ENCODE peak calls at places on chromosome 15, in seven cellular contexts. S is IMR-90, K is pancreas, U is Caco-2, R is astrocyte of the spinal cord, E is PC-3, H is suprapubic skin. W is an unnamed sample.

GRCh38 chr15:90637693-90638092 is 79.5 kb upstream of the BLM start:
- DNase-seq in E (no peak), K (no peak), S (no peak), R (no peak), U (no peak), H (no peak), W (no peak)

GRCh38 chr15:86163771-86164170 is 84.1 kb downstream of the AGBL1 start:
- DNase-seq in K (no peak), H (no peak), R (no peak), U (no peak), E (no peak), S (no peak), W (no peak)

GRCh38 chr15:28098766-28099554 is at the start of gene OCA2:
- DNase-seq in U (peak), H (peak), E (peak), K (peak), R (peak), S (peak), W (no peak)

GRCh38 chr15:44193651-44194396 is 1.2 kb downstream of the FRMD5 start:
- DNase-seq in U (no peak), S (peak), H (no peak), K (peak), E (peak), R (peak), W (peak)

GRCh38 chr15:101089579-101090459 is 162.0 kb downstream of the CHSY1 start:
- DNase-seq in R (peak), U (no peak), K (no peak), E (no peak), S (no peak), H (no peak), W (no peak)

GRCh38 chr15:82572311-82572710 is 32.1 kb upstream of the RPS17 start:
- DNase-seq in R (no peak), E (no peak), H (no peak), U (no peak), K (no peak), S (peak), W (no peak)

GRCh38 chr15:62163847-62164499 is 1.1 kb downstream of the C2CD4B start:
- DNase-seq in K (peak), H (no peak), S (no peak), U (no peak), E (no peak), R (no peak), W (no peak)

GRCh38 chr15:43516185-43516584 is 1.2 kb upstream of the MAP1A start:
- DNase-seq in S (no peak), U (no peak), R (no peak), K (no peak), E (no peak), H (no peak), W (no peak)

GRCh38 chr15:69164807-69165636 is 4.6 kb downstream of the GLCE start:
- DNase-seq in S (peak), H (no peak), E (peak), U (no peak), R (peak), K (no peak), W (peak)

GRCh38 chr15:78752492-78753358 is 58.5 kb downstream of the ADAMTS7 start:
- DNase-seq in K (no peak), R (no peak), U (peak), E (no peak), H (no peak), S (no peak), W (no peak)

GRCh38 chr15:41982133-41982930 is 10.0 kb upstream of the EHD4 start:
- DNase-seq in K (no peak), E (no peak), H (peak), S (peak), U (no peak), R (no peak), W (no peak)

GRCh38 chr15:23447107-23447500 is at the start of gene GOLGA6L2:
- DNase-seq in U (peak), H (no peak), S (no peak), K (no peak), R (no peak), E (peak), W (no peak)

GRCh38 chr15:78715930-78716329 is 74.9 kb upstream of the CHRNB4 start:
- DNase-seq in S (peak), E (peak), R (peak), K (no peak), U (no peak), H (no peak), W (peak)

GRCh38 chr15:95196176-95196915 is 965.0 kb downstream of the MCTP2 start:
- DNase-seq in E (peak), S (no peak), K (no peak), U (no peak), H (no peak), R (no peak), W (no peak)

GRCh38 chr15:89325039-89325803 is 9.4 kb downstream of the POLG start:
- DNase-seq in S (no peak), K (peak), H (no peak), E (no peak), R (no peak), U (no peak), W (no peak)

GRCh38 chr15:89323825-89324224 is 10.8 kb downstream of the POLG start:
- DNase-seq in H (no peak), S (no peak), K (no peak), U (no peak), E (no peak), R (no peak), W (no peak)

GRCh38 chr15:89320200-89320599 is 14.4 kb downstream of the POLG start:
- DNase-seq in R (no peak), K (no peak), U (no peak), H (no peak), E (no peak), S (no peak), W (no peak)

GRCh38 chr15:89322822-89323221 is 11.8 kb downstream of the POLG start:
- DNase-seq in E (no peak), S (no peak), H (no peak), U (no peak), K (no peak), R (no peak), W (no peak)

GRCh38 chr15:89321521-89322410 is 12.9 kb downstream of the POLG start:
- DNase-seq in S (no peak), H (no peak), U (no peak), R (no peak), K (no peak), E (no peak), W (no peak)
- TF ChIP-seq CTCF in S (no peak), H (no peak), U (no peak), R (no peak), K (no peak), E (peak), W (peak)

DNA sequence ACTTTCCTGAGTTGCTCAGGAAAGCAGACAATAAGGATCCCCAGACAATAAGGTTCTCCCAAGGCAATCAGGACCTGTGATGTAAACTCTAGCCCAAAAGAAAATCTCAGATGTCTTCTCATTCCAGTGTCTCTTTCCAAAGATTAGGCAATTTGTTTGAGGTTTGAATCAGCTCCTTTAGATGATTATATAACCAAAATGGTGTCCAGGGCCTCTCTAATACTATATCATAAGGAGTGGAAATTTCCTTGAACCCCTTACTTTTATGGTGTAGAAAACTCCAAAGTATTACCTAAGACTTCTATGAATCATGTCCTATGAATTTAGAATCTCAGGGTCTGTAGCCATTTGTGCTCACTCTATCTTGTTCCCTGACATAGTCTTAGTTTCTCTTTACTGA is 65.9 kb downstream of the GPR176 start:
- DNase-seq in H (no peak), S (peak), E (no peak), K (no peak), U (no peak), R (no peak), W (no peak)
- H3K4me3 ChIP-seq in H (no peak), S (no peak), E (no peak), K (no peak), U (no peak), R (no peak), W (no peak)

GRCh38 chr15:47517737-47518136 is 199.6 kb upstream of the SEMA6D start:
- DNase-seq in H (no peak), K (no peak), S (peak), U (no peak), E (no peak), R (peak), W (no peak)
- TF ChIP-seq CTCF in H (no peak), K (no peak), S (no peak), U (no peak), E (no peak), R (no peak), W (no peak)

GRCh38 chr15:56491110-56491722 is 26.3 kb upstream of the MNS1 start:
- DNase-seq in U (peak), R (peak), S (peak), K (peak), E (peak), H (no peak), W (peak)
- H3K4me3 ChIP-seq in U (no peak), R (no peak), S (no peak), K (no peak), E (no peak), H (no peak), W (no peak)

DNA sequence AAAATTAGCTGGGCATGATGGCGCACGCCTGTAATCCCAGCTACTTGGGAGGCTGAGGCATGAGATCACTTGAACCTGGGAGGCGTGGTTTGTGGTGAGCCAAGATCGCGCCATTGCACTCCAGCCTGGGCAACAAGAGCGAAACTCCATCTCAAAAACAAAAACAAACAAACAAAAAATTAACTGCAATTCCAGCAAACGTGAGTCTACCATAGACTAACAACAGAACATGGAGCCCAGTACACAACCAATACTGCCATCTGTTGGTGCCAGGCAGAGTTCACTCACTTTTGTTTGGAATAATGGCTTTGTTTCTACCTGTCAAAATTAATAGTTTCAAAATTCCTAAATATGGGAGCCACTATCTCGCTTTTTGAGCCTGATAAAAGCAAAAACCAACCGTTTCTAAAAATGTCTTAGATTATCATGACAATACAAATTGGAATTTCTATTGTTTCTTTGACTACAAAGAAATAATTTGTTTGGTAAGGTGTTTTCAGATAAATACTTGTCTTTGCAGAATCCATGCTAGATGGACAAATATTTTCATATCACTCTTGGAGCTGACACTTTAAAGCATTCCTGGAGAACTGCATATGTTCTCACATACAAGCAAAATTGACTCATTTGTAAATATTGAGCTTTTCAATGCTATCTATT is 45.0 kb downstream of the GPR176 start:
- DNase-seq in R (peak), S (no peak), H (no peak), E (peak), K (no peak), U (no peak), W (peak)
- TF ChIP-seq CTCF in R (peak), S (peak), H (peak), E (peak), K (no peak), U (peak), W (peak)

DNA sequence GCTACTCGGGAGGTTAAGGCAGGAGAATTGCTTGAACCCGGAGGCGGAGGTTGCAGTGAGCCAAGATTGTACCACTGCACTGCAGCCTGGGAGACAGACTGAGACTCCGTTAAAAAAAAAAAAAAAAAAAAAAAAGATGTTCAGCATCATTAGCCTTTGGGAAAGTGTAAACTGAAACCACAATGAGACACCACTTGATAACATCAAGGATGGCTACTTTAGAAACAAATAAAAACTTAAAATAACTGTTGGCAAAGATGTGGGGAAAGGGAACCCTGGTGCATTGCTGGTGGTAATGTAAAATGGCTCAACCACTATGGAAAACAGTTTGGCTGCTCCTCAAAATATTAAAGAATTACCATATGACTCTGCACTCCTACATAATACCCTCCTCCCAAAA is 1.9 kb downstream of the LEO1 start:
- DNase-seq in U (no peak), H (no peak), R (no peak), E (peak), K (no peak), S (peak), W (no peak)
- H3K4me3 ChIP-seq in U (no peak), H (no peak), R (no peak), E (peak), K (no peak), S (no peak), W (no peak)

GRCh38 chr15:48402778-48403177 is 71.5 kb downstream of the DUT start:
- DNase-seq in R (no peak), U (no peak), E (no peak), S (no peak), H (no peak), K (no peak), W (peak)

GRCh38 chr15:48409623-48410022 is 78.4 kb downstream of the DUT start:
- DNase-seq in H (no peak), K (no peak), S (no peak), E (no peak), R (no peak), U (no peak), W (no peak)

GRCh38 chr15:48406240-48406891 is 75.1 kb downstream of the DUT start:
- DNase-seq in U (no peak), H (no peak), S (no peak), K (no peak), E (no peak), R (no peak), W (no peak)

GRCh38 chr15:48408337-48408736 is 77.1 kb downstream of the DUT start:
- DNase-seq in U (no peak), E (no peak), H (no peak), R (no peak), K (no peak), S (no peak), W (no peak)

GRCh38 chr15:48406911-48407310 is 75.7 kb downstream of the DUT start:
- DNase-seq in E (no peak), K (no peak), R (no peak), H (no peak), S (no peak), U (no peak), W (no peak)
- TF ChIP-seq CTCF in E (peak), K (no peak), R (peak), H (no peak), S (peak), U (no peak), W (peak)